ENCODE peak calls at places on chromosomes 1 and 21, in four cellular contexts. Y is GM23248, C is PC-3, F is H9. S is an unnamed sample.

GRCh38 chr21:39325458-39325857 is 12.0 kb upstream of the BRWD1 start:
- DNase-seq in Y (no peak), C (no peak), F (no peak), S (no peak)

GRCh38 chr1:21232044-21232443 is 55.3 kb upstream of the EIF4G3 start:
- DNase-seq in C (peak), F (no peak), Y (peak), S (no peak)

GRCh38 chr1:211829343-211830054 is 1.1 kb downstream of the LPGAT1 start:
- DNase-seq in Y (peak), F (peak), C (no peak), S (peak)

GRCh38 chr1:17550684-17551584 is 11.4 kb downstream of the ARHGEF10L start:
- DNase-seq in Y (peak), F (peak), C (peak), S (no peak)

GRCh38 chr1:78044796-78045599 is 768 bp upstream of the GIPC2 start:
- DNase-seq in F (peak), Y (no peak), C (no peak), S (no peak)

GRCh38 chr21:41914965-41915364 is 35.8 kb upstream of the PRDM15 start:
- DNase-seq in F (no peak), Y (no peak), C (no peak), S (no peak)

GRCh38 chr1:167082511-167083027 is 7.6 kb downstream of the GPA33 start:
- DNase-seq in F (no peak), Y (no peak), C (peak), S (no peak)

GRCh38 chr1:5747428-5748285 is 244.6 kb downstream of the NPHP4 start:
- DNase-seq in Y (no peak), F (peak), C (no peak), S (no peak)

GRCh38 chr21:40254540-40255455 is 387.6 kb downstream of the PCP4 start:
- DNase-seq in Y (no peak), F (no peak), C (no peak), S (peak)

GRCh38 chr1:62706985-62707745 is 19.0 kb upstream of the DOCK7 start:
- DNase-seq in C (no peak), Y (no peak), F (no peak), S (no peak)

GRCh38 chr1:26035203-26035958 is 10.5 kb downstream of the SLC30A2 start:
- DNase-seq in F (peak), Y (peak), C (peak), S (peak)

GRCh38 chr1:161382214-161383019 is 14.7 kb upstream of the CFAP126 start:
- DNase-seq in C (peak), Y (peak), F (no peak), S (peak)

GRCh38 chr1:197541411-197541810 is 233.9 kb downstream of the DENND1B start:
- DNase-seq in F (no peak), C (no peak), Y (no peak), S (no peak)

GRCh38 chr1:162470216-162470615 is 27.4 kb upstream of the UHMK1 start:
- DNase-seq in F (no peak), Y (no peak), C (no peak), S (no peak)

GRCh38 chr1:248871837-248872401 is 13.0 kb upstream of the ZNF692 start:
- DNase-seq in F (no peak), C (no peak), Y (no peak), S (no peak)
- H2AFZ ChIP-seq in F (peak), C (peak), Y (peak), S (no peak)

GRCh38 chr1:209875510-209875909 is 47.7 kb downstream of the UTP25 start:
- DNase-seq in C (peak), Y (peak), F (peak), S (peak)
- H2AFZ ChIP-seq in C (peak), Y (no peak), F (peak), S (peak)

GRCh38 chr1:224874775-224875174 is 54.7 kb upstream of the DNAH14 start:
- DNase-seq in C (no peak), Y (no peak), F (no peak), S (no peak)
- H2AFZ ChIP-seq in C (no peak), Y (no peak), F (no peak), S (no peak)

GRCh38 chr1:9416506-9416905 is 122.8 kb upstream of the SLC25A33 start:
- DNase-seq in C (no peak), F (no peak), Y (no peak), S (no peak)

GRCh38 chr1:9410737-9411297 is 118.1 kb downstream of the SPSB1 start:
- DNase-seq in Y (peak), F (no peak), C (no peak), S (peak)

GRCh38 chr1:9416918-9417500 is 122.3 kb upstream of the SLC25A33 start:
- DNase-seq in F (no peak), C (no peak), Y (no peak), S (no peak)

GRCh38 chr1:9413877-9414213 is 121.2 kb downstream of the SPSB1 start:
- DNase-seq in C (no peak), F (no peak), Y (no peak), S (peak)

DNA sequence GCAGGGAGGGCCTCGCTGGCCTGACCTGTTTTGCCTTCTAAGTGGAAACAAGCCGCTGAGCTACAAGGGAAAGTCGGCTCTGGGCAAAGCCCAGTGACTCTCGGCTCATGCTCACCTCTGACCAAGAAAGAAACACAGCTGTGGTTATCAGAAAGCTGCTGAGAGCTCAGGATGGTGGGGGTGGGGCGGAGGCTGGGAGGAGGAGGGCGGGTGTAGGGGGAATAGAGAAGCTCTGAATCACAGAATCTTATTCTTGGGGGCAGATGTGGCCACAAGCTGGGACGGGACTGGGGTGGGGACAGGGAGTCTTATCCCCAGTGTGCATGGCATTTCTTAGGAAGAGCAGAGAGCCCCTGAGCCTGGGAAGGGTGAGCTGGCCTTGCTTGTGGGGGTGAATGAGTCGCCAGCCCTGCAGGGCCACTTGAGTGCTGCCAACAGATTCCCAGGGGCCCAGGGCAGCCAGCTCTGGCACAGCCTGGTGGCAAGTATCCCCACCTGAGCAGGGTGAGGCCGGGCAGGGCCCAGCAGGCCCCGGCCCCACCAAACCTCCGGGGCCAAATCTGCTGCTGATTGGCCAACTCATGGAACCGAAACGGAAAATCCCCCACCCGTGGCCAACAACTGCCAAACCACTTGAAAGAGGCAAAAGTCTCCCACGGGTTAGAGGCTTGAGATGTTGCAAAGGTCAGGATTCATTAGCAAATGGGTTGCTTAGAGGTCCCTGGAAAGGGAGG is 120.6 kb downstream of the SPSB1 start:
- DNase-seq in F (peak), Y (peak), C (peak), S (peak)
- H2AFZ ChIP-seq in F (no peak), Y (peak), C (peak), S (peak)

DNA sequence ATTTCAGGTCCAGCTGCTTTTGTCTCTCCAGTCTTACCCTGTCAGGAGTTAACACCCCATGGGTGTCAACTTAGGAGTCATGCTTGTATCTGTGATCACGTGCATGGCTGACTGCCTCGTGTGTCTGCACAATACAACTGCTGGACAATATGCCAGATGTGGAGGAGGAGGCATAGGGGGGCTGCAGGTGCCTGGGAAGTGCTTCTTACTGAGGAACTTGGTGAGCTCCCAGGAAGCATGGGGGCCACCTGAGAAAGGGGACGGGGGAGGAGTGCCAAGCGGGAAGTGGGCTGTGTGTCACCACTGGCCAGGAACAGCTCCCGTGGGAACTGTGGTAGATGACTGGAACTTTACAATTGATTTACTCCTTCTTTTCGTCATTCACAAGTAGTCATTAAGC is 9.5 kb downstream of the RHEX start:
- DNase-seq in C (no peak), Y (peak), F (no peak), S (no peak)
- H2AFZ ChIP-seq in C (no peak), Y (no peak), F (no peak), S (no peak)

DNA sequence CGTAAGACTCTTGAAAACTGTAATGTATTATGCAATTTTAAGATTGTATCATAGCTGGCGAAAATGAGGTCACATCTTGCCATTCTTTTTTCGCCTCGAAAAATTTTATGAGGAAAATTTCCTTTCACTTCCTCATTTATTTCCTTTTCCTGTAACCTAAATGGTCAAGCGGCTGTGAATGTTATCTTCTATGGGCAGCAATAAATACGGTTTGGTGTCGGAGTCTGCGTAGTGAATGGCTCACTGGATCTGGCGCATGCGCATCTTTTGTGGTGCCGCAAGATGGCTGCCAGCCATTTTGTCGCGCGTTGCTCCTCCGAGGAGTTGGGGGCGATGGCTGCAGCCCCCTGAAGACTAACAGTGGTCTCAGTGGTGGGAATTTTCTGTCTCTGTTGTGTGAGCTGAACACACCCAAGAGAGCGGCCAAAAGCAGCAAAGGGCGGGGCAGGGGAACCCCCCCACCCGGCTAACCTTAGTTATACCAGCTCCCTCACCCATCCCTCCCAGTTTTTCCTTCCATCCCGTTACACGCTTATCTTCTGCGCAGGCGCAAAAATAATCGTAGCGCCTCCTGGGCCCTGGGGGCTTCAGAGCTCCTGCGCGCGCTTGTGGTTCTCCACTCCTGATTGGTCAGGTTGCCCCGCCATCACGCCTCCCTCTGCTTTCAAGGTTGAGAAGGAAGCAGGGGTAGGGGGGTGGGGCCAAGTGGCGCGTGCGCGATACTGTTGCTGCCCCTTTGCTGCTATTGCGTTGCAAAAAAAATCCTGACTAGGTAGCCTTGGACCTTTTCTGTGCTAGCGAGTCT is at the start of gene RPRD2:
- DNase-seq in Y (peak), C (peak), F (peak), S (peak)
- H2AFZ ChIP-seq in Y (peak), C (peak), F (no peak), S (peak)

GRCh38 chr1:38029081-38029681 is 16.6 kb downstream of the UTP11 start:
- DNase-seq in C (no peak), F (peak), Y (peak), S (no peak)
- H2AFZ ChIP-seq in C (peak), F (no peak), Y (peak), S (no peak)

GRCh38 chr1:222546091-222546490 is 1.8 kb downstream of the HHIPL2 start:
- DNase-seq in C (no peak), F (no peak), Y (no peak), S (no peak)
- H2AFZ ChIP-seq in C (peak), F (no peak), Y (peak), S (no peak)

S was measured in astrocyte.